ENCODE peak calls at places on chromosome 13, in six cellular contexts. One of them, this sample, is unnamed.

GRCh38 chr13:30748717-30749116 is 13.4 kb downstream of the ALOX5AP start:
- DNase-seq in aorta: no peak
- DNase-seq in activated CD4-positive, alpha-beta T cell treated with anti-CD3 and anti-CD28 coated beads, Interleukin-2, amount 50 U/mL, for 48 hours: no peak
- DNase-seq in T-helper 17 cell: no peak
- DNase-seq in islet precursor cell: no peak
- DNase-seq in cortex of kidney: no peak
- DNase-seq in this sample: no peak

GRCh38 chr13:32228330-32229041 is 86.7 kb downstream of the ZAR1L start:
- DNase-seq in aorta: no peak
- DNase-seq in activated CD4-positive, alpha-beta T cell treated with anti-CD3 and anti-CD28 coated beads, Interleukin-2, amount 50 U/mL, for 48 hours: no peak
- DNase-seq in T-helper 17 cell: no peak
- DNase-seq in islet precursor cell: peak; percentile 68
- DNase-seq in cortex of kidney: no peak
- DNase-seq in this sample: no peak

GRCh38 chr13:50168803-50169202 is 153.6 kb downstream of the KCNRG start:
- DNase-seq in aorta: no peak
- DNase-seq in activated CD4-positive, alpha-beta T cell treated with anti-CD3 and anti-CD28 coated beads, Interleukin-2, amount 50 U/mL, for 48 hours: no peak
- DNase-seq in T-helper 17 cell: no peak
- DNase-seq in islet precursor cell: peak; percentile 57
- DNase-seq in cortex of kidney: no peak
- DNase-seq in this sample: no peak

GRCh38 chr13:91099877-91100276 is 247.6 kb upstream of the MIR17HG start:
- DNase-seq in aorta: no peak
- DNase-seq in activated CD4-positive, alpha-beta T cell treated with anti-CD3 and anti-CD28 coated beads, Interleukin-2, amount 50 U/mL, for 48 hours: no peak
- DNase-seq in T-helper 17 cell: no peak
- DNase-seq in islet precursor cell: no peak
- DNase-seq in cortex of kidney: no peak
- DNase-seq in this sample: no peak

GRCh38 chr13:26482451-26483197 is 74.9 kb upstream of the WASF3 start:
- DNase-seq in aorta: no peak
- DNase-seq in activated CD4-positive, alpha-beta T cell treated with anti-CD3 and anti-CD28 coated beads, Interleukin-2, amount 50 U/mL, for 48 hours: peak; percentile 77
- DNase-seq in T-helper 17 cell: no peak
- DNase-seq in islet precursor cell: peak; percentile 80
- DNase-seq in cortex of kidney: no peak
- DNase-seq in this sample: no peak

GRCh38 chr13:102261809-102262208 is 140.0 kb downstream of the FGF14 start:
- DNase-seq in aorta: no peak
- DNase-seq in activated CD4-positive, alpha-beta T cell treated with anti-CD3 and anti-CD28 coated beads, Interleukin-2, amount 50 U/mL, for 48 hours: no peak
- DNase-seq in T-helper 17 cell: no peak
- DNase-seq in islet precursor cell: no peak
- DNase-seq in cortex of kidney: no peak
- DNase-seq in this sample: no peak

GRCh38 chr13:74253161-74253560 is 119.0 kb upstream of the KLF12 start:
- DNase-seq in aorta: no peak
- DNase-seq in activated CD4-positive, alpha-beta T cell treated with anti-CD3 and anti-CD28 coated beads, Interleukin-2, amount 50 U/mL, for 48 hours: no peak
- DNase-seq in T-helper 17 cell: no peak
- DNase-seq in islet precursor cell: no peak
- DNase-seq in cortex of kidney: no peak
- DNase-seq in this sample: no peak

GRCh38 chr13:47549219-47549752 is 451.8 kb downstream of the SUCLA2 start:
- DNase-seq in aorta: no peak
- DNase-seq in activated CD4-positive, alpha-beta T cell treated with anti-CD3 and anti-CD28 coated beads, Interleukin-2, amount 50 U/mL, for 48 hours: no peak
- DNase-seq in T-helper 17 cell: no peak
- DNase-seq in islet precursor cell: no peak
- DNase-seq in cortex of kidney: no peak
- DNase-seq in this sample: no peak

GRCh38 chr13:114118086-114118762 is 14.2 kb downstream of the RASA3 start:
- DNase-seq in aorta: peak; percentile 48
- DNase-seq in activated CD4-positive, alpha-beta T cell treated with anti-CD3 and anti-CD28 coated beads, Interleukin-2, amount 50 U/mL, for 48 hours: no peak
- DNase-seq in T-helper 17 cell: no peak
- DNase-seq in islet precursor cell: no peak
- DNase-seq in cortex of kidney: no peak
- DNase-seq in this sample: peak; percentile 7

GRCh38 chr13:101640797-101641400 is 188.4 kb downstream of the ITGBL1 start:
- DNase-seq in aorta: no peak
- DNase-seq in activated CD4-positive, alpha-beta T cell treated with anti-CD3 and anti-CD28 coated beads, Interleukin-2, amount 50 U/mL, for 48 hours: no peak
- DNase-seq in T-helper 17 cell: no peak
- DNase-seq in islet precursor cell: no peak
- DNase-seq in cortex of kidney: no peak
- DNase-seq in this sample: no peak

GRCh38 chr13:45142440-45143345 is 22.4 kb downstream of the GTF2F2 start:
- DNase-seq in aorta: no peak
- DNase-seq in activated CD4-positive, alpha-beta T cell treated with anti-CD3 and anti-CD28 coated beads, Interleukin-2, amount 50 U/mL, for 48 hours: no peak
- DNase-seq in T-helper 17 cell: no peak
- DNase-seq in islet precursor cell: no peak
- DNase-seq in cortex of kidney: no peak
- DNase-seq in this sample: no peak

GRCh38 chr13:59483441-59484116 is 680.1 kb downstream of the DIAPH3 start:
- DNase-seq in aorta: no peak
- DNase-seq in activated CD4-positive, alpha-beta T cell treated with anti-CD3 and anti-CD28 coated beads, Interleukin-2, amount 50 U/mL, for 48 hours: no peak
- DNase-seq in T-helper 17 cell: no peak
- DNase-seq in islet precursor cell: peak; percentile 67
- DNase-seq in cortex of kidney: no peak
- DNase-seq in this sample: no peak

GRCh38 chr13:59643906-59644626 is 519.7 kb downstream of the DIAPH3 start:
- DNase-seq in aorta: no peak
- DNase-seq in activated CD4-positive, alpha-beta T cell treated with anti-CD3 and anti-CD28 coated beads, Interleukin-2, amount 50 U/mL, for 48 hours: no peak
- DNase-seq in T-helper 17 cell: no peak
- DNase-seq in islet precursor cell: peak; percentile 89
- DNase-seq in cortex of kidney: no peak
- DNase-seq in this sample: no peak

GRCh38 chr13:31064636-31065035 is 97.1 kb downstream of the HSPH1 start:
- DNase-seq in aorta: no peak
- DNase-seq in activated CD4-positive, alpha-beta T cell treated with anti-CD3 and anti-CD28 coated beads, Interleukin-2, amount 50 U/mL, for 48 hours: no peak
- DNase-seq in T-helper 17 cell: no peak
- DNase-seq in islet precursor cell: peak; percentile 8
- DNase-seq in cortex of kidney: no peak
- DNase-seq in this sample: no peak

GRCh38 chr13:98172570-98173405 is 4.3 kb downstream of the RNF113B start:
- DNase-seq in aorta: no peak
- DNase-seq in activated CD4-positive, alpha-beta T cell treated with anti-CD3 and anti-CD28 coated beads, Interleukin-2, amount 50 U/mL, for 48 hours: no peak
- DNase-seq in T-helper 17 cell: no peak
- DNase-seq in islet precursor cell: no peak
- DNase-seq in cortex of kidney: no peak
- DNase-seq in this sample: no peak

GRCh38 chr13:44218501-44219240 is 155.0 kb upstream of the SERP2 start:
- DNase-seq in aorta: peak; percentile 85
- DNase-seq in activated CD4-positive, alpha-beta T cell treated with anti-CD3 and anti-CD28 coated beads, Interleukin-2, amount 50 U/mL, for 48 hours: no peak
- DNase-seq in T-helper 17 cell: no peak
- DNase-seq in islet precursor cell: no peak
- DNase-seq in cortex of kidney: no peak
- DNase-seq in this sample: peak; percentile 86

GRCh38 chr13:74087304-74087703 is 46.9 kb downstream of the KLF12 start:
- DNase-seq in aorta: no peak
- DNase-seq in activated CD4-positive, alpha-beta T cell treated with anti-CD3 and anti-CD28 coated beads, Interleukin-2, amount 50 U/mL, for 48 hours: no peak
- DNase-seq in T-helper 17 cell: no peak
- DNase-seq in islet precursor cell: no peak
- DNase-seq in cortex of kidney: no peak
- DNase-seq in this sample: no peak

GRCh38 chr13:23180711-23181110 is at the start of gene SGCG:
- DNase-seq in aorta: no peak
- DNase-seq in activated CD4-positive, alpha-beta T cell treated with anti-CD3 and anti-CD28 coated beads, Interleukin-2, amount 50 U/mL, for 48 hours: no peak
- DNase-seq in T-helper 17 cell: no peak
- DNase-seq in islet precursor cell: no peak
- DNase-seq in cortex of kidney: no peak
- DNase-seq in this sample: no peak

GRCh38 chr13:31797154-31797775 is 57.9 kb downstream of the RXFP2 start:
- DNase-seq in aorta: no peak
- DNase-seq in activated CD4-positive, alpha-beta T cell treated with anti-CD3 and anti-CD28 coated beads, Interleukin-2, amount 50 U/mL, for 48 hours: no peak
- DNase-seq in T-helper 17 cell: no peak
- DNase-seq in islet precursor cell: no peak
- DNase-seq in cortex of kidney: no peak
- DNase-seq in this sample: no peak

GRCh38 chr13:46087481-46087880 is 17.4 kb downstream of the CPB2 start:
- DNase-seq in aorta: no peak
- DNase-seq in activated CD4-positive, alpha-beta T cell treated with anti-CD3 and anti-CD28 coated beads, Interleukin-2, amount 50 U/mL, for 48 hours: no peak
- DNase-seq in T-helper 17 cell: no peak
- DNase-seq in islet precursor cell: no peak
- DNase-seq in cortex of kidney: no peak
- DNase-seq in this sample: no peak

GRCh38 chr13:77431449-77431848 is 104.1 kb upstream of the SCEL start:
- DNase-seq in aorta: no peak
- DNase-seq in activated CD4-positive, alpha-beta T cell treated with anti-CD3 and anti-CD28 coated beads, Interleukin-2, amount 50 U/mL, for 48 hours: no peak
- DNase-seq in T-helper 17 cell: no peak
- DNase-seq in islet precursor cell: no peak
- DNase-seq in cortex of kidney: no peak
- DNase-seq in this sample: no peak

This sample was measured in right lobe of liver.